ENCODE peak calls at places on chromosome 19, in six cellular contexts. S, Y, A, P, X and J are unnamed samples.

GRCh38 chr19:47230122-47230920 is 678 bp downstream of the BBC3 start:
- DNase-seq in S (no peak), Y (peak), A (peak), X (no peak), P (no peak), J (no peak)

GRCh38 chr19:33905473-33905936 is 108.8 kb downstream of the KCTD15 start:
- DNase-seq in A (peak), Y (peak), S (no peak), X (no peak), P (no peak), J (no peak)

GRCh38 chr19:46374526-46375475 is 27.9 kb downstream of the PPP5C start:
- DNase-seq in Y (no peak), P (no peak), S (no peak), X (no peak), A (no peak), J (no peak)

GRCh38 chr19:1408300-1409203 is 1.2 kb downstream of the DAZAP1 start:
- DNase-seq in Y (peak), A (peak), S (no peak), P (no peak), X (no peak), J (no peak)

GRCh38 chr19:3098141-3098514 is 4.0 kb downstream of the GNA11 start:
- DNase-seq in A (no peak), Y (no peak), X (no peak), P (no peak), S (no peak), J (no peak)

GRCh38 chr19:35352448-35353304 is 5.0 kb downstream of the FFAR1 start:
- DNase-seq in X (peak), S (peak), Y (peak), P (peak), A (peak), J (peak)

GRCh38 chr19:47435196-47435595 is 15.9 kb upstream of the MEIS3 start:
- DNase-seq in Y (no peak), P (no peak), X (peak), A (no peak), S (no peak), J (no peak)

GRCh38 chr19:34236035-34236793 is 18.1 kb upstream of the GARRE1 start:
- DNase-seq in P (no peak), X (no peak), S (no peak), A (no peak), Y (no peak), J (no peak)

GRCh38 chr19:52138614-52139290 is 986 bp downstream of the ZNF616 start:
- DNase-seq in P (no peak), A (peak), Y (peak), X (no peak), S (no peak), J (no peak)

GRCh38 chr19:57406516-57407123 is 4.3 kb upstream of the ZNF17 start:
- DNase-seq in S (no peak), X (peak), A (peak), P (peak), Y (peak), J (peak)

GRCh38 chr19:40394816-40395210 is 4.8 kb upstream of the HIPK4 start:
- DNase-seq in X (no peak), A (no peak), S (no peak), Y (no peak), P (no peak), J (no peak)

GRCh38 chr19:13133241-13133870 is 15.3 kb downstream of the NACC1 start:
- DNase-seq in X (no peak), P (no peak), A (no peak), Y (no peak), S (no peak), J (no peak)

GRCh38 chr19:29992233-29992867 is 50.3 kb downstream of the URI1 start:
- DNase-seq in X (no peak), A (no peak), P (no peak), Y (no peak), S (no peak), J (no peak)

GRCh38 chr19:29983568-29983967 is 41.5 kb downstream of the URI1 start:
- DNase-seq in P (no peak), A (no peak), X (no peak), Y (no peak), S (no peak), J (no peak)

GRCh38 chr19:29988351-29988750 is 46.3 kb downstream of the URI1 start:
- DNase-seq in S (no peak), P (no peak), Y (no peak), A (peak), X (no peak), J (no peak)
- TF ChIP-seq REST in S (no peak), P (no peak), Y (no peak), A (no peak), X (no peak), J (no peak)

GRCh38 chr19:42279148-42279901 is 10.3 kb downstream of the CIC start:
- DNase-seq in A (peak), S (no peak), Y (no peak), X (no peak), P (no peak), J (no peak)

GRCh38 chr19:42281175-42282035 is 12.4 kb downstream of the CIC start:
- DNase-seq in Y (no peak), A (peak), X (no peak), S (peak), P (no peak), J (no peak)

GRCh38 chr19:42282036-42282762 is 13.1 kb downstream of the CIC start:
- DNase-seq in A (no peak), S (peak), Y (no peak), X (no peak), P (no peak), J (no peak)

GRCh38 chr19:42279902-42280760 is 11.1 kb downstream of the CIC start:
- DNase-seq in P (peak), X (peak), S (peak), A (peak), Y (peak), J (no peak)

GRCh38 chr19:42280761-42281174 is 11.7 kb downstream of the CIC start:
- DNase-seq in P (no peak), A (no peak), S (no peak), X (no peak), Y (peak), J (no peak)
- TF ChIP-seq REST in P (no peak), A (no peak), S (no peak), X (no peak), Y (no peak), J (no peak)

DNA sequence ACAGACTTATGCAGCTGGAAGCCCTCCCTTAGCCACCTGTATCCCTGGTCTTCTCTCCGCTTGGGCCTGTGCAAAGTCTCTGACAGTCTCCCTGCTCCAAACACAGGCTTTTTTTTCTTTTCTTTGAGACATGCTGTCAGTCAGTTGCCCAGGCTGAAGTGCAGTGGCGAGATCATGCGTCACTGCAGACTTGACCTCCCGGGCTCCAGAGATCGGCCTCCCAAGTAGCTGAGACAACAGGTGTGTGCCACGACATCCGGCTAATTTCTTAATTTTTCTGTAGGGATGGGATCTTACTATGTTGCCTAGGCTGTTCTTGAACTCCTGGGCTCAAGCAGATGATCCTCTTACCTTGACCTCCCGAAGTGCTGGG is 1.6 kb downstream of the MZF1 start:
- DNase-seq in S (no peak), A (no peak), X (no peak), Y (no peak), P (no peak), J (no peak)
- TF ChIP-seq REST in S (no peak), A (no peak), X (no peak), Y (no peak), P (no peak), J (no peak)

GRCh38 chr19:50250450-50251136 is 47.2 kb downstream of the MYH14 start:
- DNase-seq in Y (no peak), S (no peak), A (no peak), X (no peak), P (no peak), J (no peak)
- TF ChIP-seq REST in Y (no peak), S (no peak), A (no peak), X (no peak), P (no peak), J (no peak)